ENCODE peak calls at places on chromosomes 1 and 21, in five cellular contexts. One of them, this sample, is unnamed.

GRCh38 chr1:156448134-156448967 is 52.2 kb downstream of the MEF2D start:
- DNase-seq in HepG2: no peak
- DNase-seq in tibial nerve: no peak
- DNase-seq in esophagus squamous epithelium: no peak
- DNase-seq in testis: no peak
- DNase-seq in this sample: no peak

GRCh38 chr1:7588457-7588827 is 182.7 kb upstream of the VAMP3 start:
- DNase-seq in tibial nerve: no peak
- DNase-seq in HepG2: no peak
- DNase-seq in testis: no peak
- DNase-seq in esophagus squamous epithelium: no peak
- DNase-seq in this sample: no peak

GRCh38 chr1:203677771-203678170 is 51.1 kb downstream of the ATP2B4 start:
- DNase-seq in esophagus squamous epithelium: no peak
- DNase-seq in tibial nerve: no peak
- DNase-seq in testis: no peak
- DNase-seq in HepG2: no peak
- DNase-seq in this sample: no peak

GRCh38 chr21:46308431-46308830 is 15.2 kb downstream of the C21orf58 start:
- DNase-seq in esophagus squamous epithelium: no peak
- DNase-seq in testis: no peak
- DNase-seq in tibial nerve: no peak
- DNase-seq in HepG2: no peak
- DNase-seq in this sample: no peak

GRCh38 chr1:205680073-205680851 is at the start of gene SLC45A3:
- DNase-seq in testis: peak; percentile 61
- DNase-seq in esophagus squamous epithelium: no peak
- DNase-seq in HepG2: no peak
- DNase-seq in tibial nerve: no peak
- DNase-seq in this sample: peak; percentile 31

GRCh38 chr1:84505167-84506001 is 802 bp upstream of the SPATA1 start:
- DNase-seq in HepG2: peak; percentile 81
- DNase-seq in testis: no peak
- DNase-seq in esophagus squamous epithelium: no peak
- DNase-seq in tibial nerve: no peak
- DNase-seq in this sample: peak; percentile 61

GRCh38 chr1:66770694-66771093 is 18.4 kb downstream of the DYNLT5 start:
- DNase-seq in testis: no peak
- DNase-seq in esophagus squamous epithelium: no peak
- DNase-seq in HepG2: no peak
- DNase-seq in tibial nerve: no peak
- DNase-seq in this sample: no peak

GRCh38 chr1:50343323-50343722 is 79.9 kb downstream of the DMRTA2 start:
- DNase-seq in HepG2: no peak
- DNase-seq in testis: no peak
- DNase-seq in tibial nerve: no peak
- DNase-seq in esophagus squamous epithelium: no peak
- DNase-seq in this sample: no peak

GRCh38 chr1:177001556-177001955 is 163.0 kb downstream of the ASTN1 start:
- DNase-seq in HepG2: no peak
- DNase-seq in esophagus squamous epithelium: no peak
- DNase-seq in tibial nerve: no peak
- DNase-seq in testis: no peak
- DNase-seq in this sample: no peak

GRCh38 chr1:229693124-229693523 is 67.1 kb downstream of the URB2 start:
- DNase-seq in testis: no peak
- DNase-seq in esophagus squamous epithelium: no peak
- DNase-seq in HepG2: no peak
- DNase-seq in tibial nerve: no peak
- DNase-seq in this sample: no peak

GRCh38 chr1:55210990-55211389 is 4.2 kb downstream of the USP24 start:
- DNase-seq in esophagus squamous epithelium: no peak
- DNase-seq in HepG2: no peak
- DNase-seq in tibial nerve: no peak
- DNase-seq in testis: no peak
- DNase-seq in this sample: no peak

GRCh38 chr1:235093685-235094592 is 34.7 kb downstream of the TOMM20 start:
- DNase-seq in testis: peak; percentile 90
- DNase-seq in tibial nerve: peak; percentile 75
- DNase-seq in esophagus squamous epithelium: no peak
- DNase-seq in HepG2: peak; percentile 51
- DNase-seq in this sample: peak; percentile 88

GRCh38 chr1:26833432-26834405 is 7.2 kb downstream of the ZDHHC18 start:
- DNase-seq in esophagus squamous epithelium: peak; percentile 48
- DNase-seq in testis: no peak
- DNase-seq in HepG2: no peak
- DNase-seq in tibial nerve: no peak
- DNase-seq in this sample: no peak

GRCh38 chr1:234969011-234969441 is 159.6 kb downstream of the TOMM20 start:
- DNase-seq in HepG2: no peak
- DNase-seq in tibial nerve: no peak
- DNase-seq in testis: no peak
- DNase-seq in esophagus squamous epithelium: no peak
- DNase-seq in this sample: no peak

GRCh38 chr1:226490441-226490809 is 58.1 kb upstream of the STUM start:
- DNase-seq in tibial nerve: no peak
- DNase-seq in esophagus squamous epithelium: no peak
- DNase-seq in HepG2: no peak
- DNase-seq in testis: no peak
- DNase-seq in this sample: no peak

GRCh38 chr1:75989130-75989529 is 56.9 kb upstream of the ASB17 start:
- DNase-seq in esophagus squamous epithelium: no peak
- DNase-seq in HepG2: no peak
- DNase-seq in tibial nerve: no peak
- DNase-seq in testis: no peak
- DNase-seq in this sample: no peak

GRCh38 chr1:47563206-47563605 is 125.4 kb downstream of the FOXD2 start:
- DNase-seq in esophagus squamous epithelium: no peak
- DNase-seq in tibial nerve: no peak
- DNase-seq in testis: no peak
- DNase-seq in HepG2: no peak
- DNase-seq in this sample: no peak

GRCh38 chr1:160578694-160579191 is 553 bp downstream of the CD84 start:
- DNase-seq in HepG2: no peak
- DNase-seq in testis: no peak
- DNase-seq in esophagus squamous epithelium: no peak
- DNase-seq in tibial nerve: no peak
- DNase-seq in this sample: no peak

GRCh38 chr1:159826436-159827101 is at the start of gene SLAMF8:
- DNase-seq in esophagus squamous epithelium: no peak
- DNase-seq in tibial nerve: no peak
- DNase-seq in HepG2: no peak
- DNase-seq in testis: peak; percentile 32
- DNase-seq in this sample: no peak

GRCh38 chr1:172917972-172918371 is 132.8 kb downstream of the TNFSF18 start:
- DNase-seq in testis: no peak
- DNase-seq in HepG2: peak; percentile 27
- DNase-seq in tibial nerve: no peak
- DNase-seq in esophagus squamous epithelium: no peak
- DNase-seq in this sample: no peak

GRCh38 chr1:170932236-170932635 is 3.1 kb upstream of the MROH9 start:
- DNase-seq in HepG2: no peak
- DNase-seq in tibial nerve: no peak
- DNase-seq in esophagus squamous epithelium: no peak
- DNase-seq in testis: no peak
- DNase-seq in this sample: no peak

GRCh38 chr1:170927955-170928850 is 7.1 kb upstream of the MROH9 start:
- DNase-seq in esophagus squamous epithelium: no peak
- DNase-seq in HepG2: no peak
- DNase-seq in testis: no peak
- DNase-seq in tibial nerve: no peak
- DNase-seq in this sample: no peak

GRCh38 chr1:170931650-170932049 is 3.7 kb upstream of the MROH9 start:
- DNase-seq in esophagus squamous epithelium: no peak
- DNase-seq in testis: no peak
- DNase-seq in HepG2: no peak
- DNase-seq in tibial nerve: no peak
- DNase-seq in this sample: no peak

GRCh38 chr1:170929412-170929834 is 5.9 kb upstream of the MROH9 start:
- DNase-seq in tibial nerve: no peak
- DNase-seq in esophagus squamous epithelium: no peak
- DNase-seq in testis: no peak
- DNase-seq in HepG2: no peak
- DNase-seq in this sample: no peak

DNA sequence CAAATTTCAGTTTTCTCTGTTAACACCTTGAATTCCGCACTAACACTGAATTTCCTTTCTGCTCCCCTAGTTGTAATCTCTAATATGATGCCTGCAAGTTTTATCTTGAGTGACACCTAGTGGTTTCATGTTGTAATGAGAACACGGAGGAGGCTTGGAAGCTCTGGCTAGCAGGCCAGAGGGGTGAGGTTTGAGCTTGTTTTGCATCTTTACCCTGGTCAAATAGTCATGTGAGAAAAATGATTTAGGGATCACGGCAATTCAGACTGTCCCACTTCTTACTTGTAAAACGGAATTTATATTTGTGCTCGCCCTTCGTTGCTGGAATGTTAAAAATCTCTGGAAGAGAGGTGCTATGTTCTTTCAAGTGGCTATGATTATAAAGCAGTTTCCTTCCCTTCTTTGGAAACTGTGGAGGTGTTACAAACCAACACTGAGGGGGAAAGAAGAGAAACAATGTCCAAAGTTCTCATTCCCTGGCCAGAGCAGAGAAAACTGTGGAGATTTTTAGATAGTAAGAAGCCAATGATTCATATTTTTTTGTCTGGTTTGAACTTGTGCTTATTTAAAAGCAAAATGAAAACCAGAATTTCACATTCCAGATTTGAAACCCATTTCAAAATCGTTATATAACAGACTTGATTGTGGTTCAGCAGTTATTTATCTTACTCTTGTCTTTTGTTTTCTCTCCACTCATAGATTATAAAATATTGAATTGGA is 5.3 kb upstream of the MROH9 start:
- DNase-seq in esophagus squamous epithelium: no peak
- DNase-seq in testis: peak; percentile 40
- DNase-seq in tibial nerve: no peak
- DNase-seq in HepG2: peak; percentile 44
- DNase-seq in this sample: peak; percentile 17
- H3K4me3 ChIP-seq in esophagus squamous epithelium: no peak overlapping the region
- H3K4me3 ChIP-seq in testis: peak overlapping the region; percentile 3
- H3K4me3 ChIP-seq in tibial nerve: no peak overlapping the region
- H3K4me3 ChIP-seq in HepG2: no peak overlapping the region
- H3K4me3 ChIP-seq in this sample: no peak overlapping the region

GRCh38 chr1:3469849-3470649 is 15.6 kb downstream of the ARHGEF16 start:
- DNase-seq in testis: no peak
- DNase-seq in esophagus squamous epithelium: no peak
- DNase-seq in HepG2: no peak
- DNase-seq in tibial nerve: no peak
- DNase-seq in this sample: no peak
- H3K4me1 ChIP-seq in testis: peaks cover 17% of the 10 kb centered on the region
- H3K4me1 ChIP-seq in esophagus squamous epithelium: peaks cover 70% of the 10 kb centered on the region
- H3K4me1 ChIP-seq in HepG2: peaks cover 26% of the 10 kb centered on the region
- H3K4me1 ChIP-seq in tibial nerve: peaks cover 44% of the 10 kb centered on the region
- H3K4me1 ChIP-seq in this sample: no peaks in the 10 kb centered on the region

GRCh38 chr1:247054992-247055415 is 23.6 kb downstream of the ZNF670 start:
- DNase-seq in esophagus squamous epithelium: no peak
- DNase-seq in HepG2: peak; percentile 88
- DNase-seq in testis: peak; percentile 66
- DNase-seq in tibial nerve: no peak
- DNase-seq in this sample: no peak
- H3K9me3 ChIP-seq in esophagus squamous epithelium: peaks cover 58% of the 10 kb centered on the region
- H3K9me3 ChIP-seq in HepG2: peaks cover 70% of the 10 kb centered on the region
- H3K9me3 ChIP-seq in testis: no peaks in the 10 kb centered on the region
- H3K9me3 ChIP-seq in tibial nerve: no peaks in the 10 kb centered on the region
- H3K9me3 ChIP-seq in this sample: peaks cover 36% of the 10 kb centered on the region

GRCh38 chr1:22263359-22263758 is 120.5 kb upstream of the WNT4 start:
- DNase-seq in esophagus squamous epithelium: no peak
- DNase-seq in tibial nerve: no peak
- DNase-seq in testis: no peak
- DNase-seq in HepG2: no peak
- DNase-seq in this sample: no peak

GRCh38 chr1:22264464-22265330 is 121.8 kb upstream of the WNT4 start:
- DNase-seq in testis: no peak
- DNase-seq in esophagus squamous epithelium: no peak
- DNase-seq in tibial nerve: no peak
- DNase-seq in HepG2: no peak
- DNase-seq in this sample: no peak

GRCh38 chr1:22268327-22268726 is 125.4 kb upstream of the WNT4 start:
- DNase-seq in esophagus squamous epithelium: no peak
- DNase-seq in testis: no peak
- DNase-seq in tibial nerve: no peak
- DNase-seq in HepG2: no peak
- DNase-seq in this sample: no peak

GRCh38 chr1:22266162-22266561 is 123.3 kb upstream of the WNT4 start:
- DNase-seq in esophagus squamous epithelium: no peak
- DNase-seq in tibial nerve: no peak
- DNase-seq in testis: no peak
- DNase-seq in HepG2: no peak
- DNase-seq in this sample: no peak

DNA sequence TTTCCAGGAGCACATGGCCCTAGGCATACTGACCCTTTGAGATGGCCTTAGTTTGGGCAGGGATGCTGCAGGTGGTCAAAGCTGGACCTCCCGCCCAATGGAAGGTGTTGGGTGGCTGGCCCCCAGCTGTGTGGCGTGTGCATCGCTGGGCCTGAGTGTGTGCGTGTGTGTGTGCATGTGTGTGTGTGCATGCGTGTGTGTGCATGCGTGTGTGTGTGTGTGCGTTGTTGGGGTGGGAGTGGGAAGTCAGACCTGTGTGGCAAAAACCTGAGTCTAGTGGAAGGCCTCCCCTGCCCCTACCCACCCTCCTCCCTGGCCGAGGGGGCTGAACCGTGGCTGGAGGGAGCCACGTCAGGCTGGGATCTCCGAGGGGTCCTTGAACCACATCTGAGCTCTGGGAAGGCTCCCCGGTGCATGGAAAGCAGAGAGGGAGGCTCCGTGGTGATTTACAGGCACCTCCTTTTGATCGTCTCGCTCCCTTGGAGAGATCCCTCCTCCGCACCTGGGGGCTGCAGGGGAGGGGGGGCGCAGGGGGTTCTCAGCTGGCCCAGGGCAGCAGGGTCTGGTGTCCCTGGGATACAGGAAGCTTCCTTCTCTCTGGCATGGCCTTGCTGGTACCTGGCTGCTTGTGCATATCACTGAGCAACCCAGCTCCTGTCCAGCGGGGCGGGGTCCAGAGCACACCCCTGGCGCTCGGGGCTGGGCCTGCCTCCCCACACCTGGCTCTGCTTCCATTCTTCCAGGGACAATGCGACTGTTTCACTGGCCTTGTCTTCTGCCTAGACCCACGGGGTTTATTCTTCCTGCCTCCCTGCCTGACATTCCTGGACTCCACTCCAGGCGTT is 124.7 kb upstream of the WNT4 start:
- DNase-seq in HepG2: no peak
- DNase-seq in tibial nerve: no peak
- DNase-seq in esophagus squamous epithelium: no peak
- DNase-seq in testis: no peak
- DNase-seq in this sample: no peak
- H3K4me3 ChIP-seq in HepG2: no peak overlapping the region
- H3K4me3 ChIP-seq in tibial nerve: no peak overlapping the region
- H3K4me3 ChIP-seq in esophagus squamous epithelium: no peak overlapping the region
- H3K4me3 ChIP-seq in testis: no peak overlapping the region
- H3K4me3 ChIP-seq in this sample: no peak overlapping the region